ENCODE peak calls at places on chromosomes 5 and 9, in seven cellular contexts. N, W, D, G, O, H and S are unnamed samples.

GRCh38 chr9:75265525-75265972 is 177.2 kb downstream of the OSTF1 start:
- DNase-seq in N (peak; percentile 32), W (peak; percentile 56), D (peak; percentile 28), G (no peak), O (peak; percentile 31), H (peak; percentile 19), S (peak; percentile 4)

GRCh38 chr9:27033815-27034403 is 28.4 kb upstream of the LRRC19 start:
- DNase-seq in N (peak; percentile 48), W (peak; percentile 58), D (peak; percentile 25), G (peak; percentile 3), O (peak; percentile 10), H (peak; percentile 7), S (no peak)

GRCh38 chr9:113602126-113603119 is 138.9 kb downstream of the RGS3 start:
- DNase-seq in N (peak; percentile 57), W (peak; percentile 88), D (no peak), G (peak; percentile 29), O (peak; percentile 82), H (no peak), S (no peak)

GRCh38 chr5:80216753-80217596 is 38.9 kb downstream of the SERINC5 start:
- DNase-seq in N (peak; percentile 29), W (no peak), D (peak; percentile 89), G (no peak), O (no peak), H (no peak), S (no peak)

GRCh38 chr5:38725419-38725865 is 120.4 kb upstream of the OSMR start:
- DNase-seq in N (no peak), W (no peak), D (no peak), G (no peak), O (peak; percentile 39), H (no peak), S (no peak)

GRCh38 chr5:116068028-116068632 is 16.7 kb upstream of the COMMD10 start:
- DNase-seq in N (no peak), W (peak; percentile 61), D (no peak), G (no peak), O (peak; percentile 49), H (no peak), S (no peak)

GRCh38 chr5:134026521-134027202 is 21.9 kb upstream of the VDAC1 start:
- DNase-seq in N (peak; percentile 40), W (peak; percentile 89), D (peak; percentile 38), G (peak; percentile 21), O (no peak), H (peak; percentile 66), S (no peak)

GRCh38 chr5:575636-576035 is 36.5 kb upstream of the CEP72 start:
- DNase-seq in N (no peak), W (no peak), D (no peak), G (no peak), O (no peak), H (no peak), S (no peak)

GRCh38 chr9:119841005-119841404 is 471.8 kb upstream of the BRINP1 start:
- DNase-seq in N (no peak), W (no peak), D (no peak), G (no peak), O (no peak), H (no peak), S (no peak)

GRCh38 chr9:36584626-36585460 is 12.1 kb downstream of the MELK start:
- DNase-seq in N (no peak), W (peak; percentile 79), D (no peak), G (no peak), O (no peak), H (no peak), S (no peak)

GRCh38 chr5:54383225-54383624 is 72.3 kb upstream of the HSPB3 start:
- DNase-seq in N (no peak), W (peak; percentile 50), D (no peak), G (no peak), O (no peak), H (no peak), S (no peak)

GRCh38 chr9:124262596-124263045 is 4.9 kb downstream of the NEK6 start:
- DNase-seq in N (no peak), W (no peak), D (no peak), G (no peak), O (no peak), H (no peak), S (no peak)

GRCh38 chr5:122341087-122341486 is 29.1 kb downstream of the SNCAIP start:
- DNase-seq in N (no peak), W (no peak), D (no peak), G (no peak), O (no peak), H (no peak), S (no peak)

GRCh38 chr5:169416583-169417196 is 115.8 kb upstream of the SLIT3 start:
- DNase-seq in N (no peak), W (peak; percentile 8), D (no peak), G (no peak), O (peak; percentile 41), H (peak; percentile 47), S (no peak)

GRCh38 chr9:20271107-20271506 is 351.2 kb downstream of the MLLT3 start:
- DNase-seq in N (no peak), W (no peak), D (no peak), G (no peak), O (no peak), H (no peak), S (no peak)

GRCh38 chr5:42579320-42579719 is 156.1 kb downstream of the GHR start:
- DNase-seq in N (no peak), W (peak; percentile 80), D (no peak), G (no peak), O (no peak), H (no peak), S (no peak)